ENCODE peak calls at places on chromosomes 4 and X, in seven cellular contexts. One of them, this sample, is unnamed.
A peak's percentile ranks its signal among the peaks of the same experiment; 100 is the strongest.

GRCh38 chrX:77561372-77561771 is 114.2 kb downstream of the FGF16 start:
- DNase-seq in lower leg skin: no peak
- DNase-seq in GM04503: no peak
- DNase-seq in C1 segment of cervical spinal cord: no peak
- DNase-seq in fibroblast of gingiva: no peak
- DNase-seq in NCI-H1105: no peak
- DNase-seq in GM04504: no peak
- DNase-seq in this sample: peak; percentile 1

GRCh38 chr4:609400-610050 is 15.8 kb upstream of the PDE6B start:
- DNase-seq in C1 segment of cervical spinal cord: no peak
- DNase-seq in GM04504: no peak
- DNase-seq in GM04503: no peak
- DNase-seq in lower leg skin: peak; percentile 65
- DNase-seq in fibroblast of gingiva: no peak
- DNase-seq in NCI-H1105: no peak
- DNase-seq in this sample: peak; percentile 80

GRCh38 chrX:27565992-27566391 is 24.2 kb upstream of the DCAF8L2 start:
- DNase-seq in lower leg skin: no peak
- DNase-seq in NCI-H1105: no peak
- DNase-seq in GM04503: no peak
- DNase-seq in C1 segment of cervical spinal cord: no peak
- DNase-seq in GM04504: no peak
- DNase-seq in fibroblast of gingiva: no peak
- DNase-seq in this sample: no peak

GRCh38 chr4:147760176-147760575 is 28.3 kb downstream of the ARHGAP10 start:
- DNase-seq in GM04503: no peak
- DNase-seq in GM04504: no peak
- DNase-seq in C1 segment of cervical spinal cord: no peak
- DNase-seq in lower leg skin: no peak
- DNase-seq in NCI-H1105: no peak
- DNase-seq in fibroblast of gingiva: no peak
- DNase-seq in this sample: peak; percentile 93

GRCh38 chr4:172393220-172393619 is 580.0 kb downstream of the GALNTL6 start:
- DNase-seq in C1 segment of cervical spinal cord: no peak
- DNase-seq in GM04504: no peak
- DNase-seq in fibroblast of gingiva: no peak
- DNase-seq in NCI-H1105: peak; percentile 4
- DNase-seq in lower leg skin: no peak
- DNase-seq in GM04503: no peak
- DNase-seq in this sample: no peak

GRCh38 chr4:69713593-69713992 is 46.8 kb downstream of the SULT1B1 start:
- DNase-seq in C1 segment of cervical spinal cord: no peak
- DNase-seq in NCI-H1105: no peak
- DNase-seq in lower leg skin: no peak
- DNase-seq in GM04504: no peak
- DNase-seq in fibroblast of gingiva: peak; percentile 89
- DNase-seq in GM04503: no peak
- DNase-seq in this sample: no peak

GRCh38 chr4:39324446-39324845 is 41.7 kb downstream of the RFC1 start:
- DNase-seq in fibroblast of gingiva: no peak
- DNase-seq in C1 segment of cervical spinal cord: no peak
- DNase-seq in NCI-H1105: no peak
- DNase-seq in GM04503: no peak
- DNase-seq in GM04504: no peak
- DNase-seq in lower leg skin: no peak
- DNase-seq in this sample: no peak

GRCh38 chr4:20428410-20429160 is 176.9 kb downstream of the SLIT2 start:
- DNase-seq in fibroblast of gingiva: peak; percentile 12
- DNase-seq in GM04504: no peak
- DNase-seq in NCI-H1105: no peak
- DNase-seq in lower leg skin: no peak
- DNase-seq in GM04503: no peak
- DNase-seq in C1 segment of cervical spinal cord: no peak
- DNase-seq in this sample: peak; percentile 25

GRCh38 chrX:68179355-68179754 is 253.9 kb downstream of the OPHN1 start:
- DNase-seq in GM04504: no peak
- DNase-seq in lower leg skin: no peak
- DNase-seq in fibroblast of gingiva: no peak
- DNase-seq in GM04503: no peak
- DNase-seq in NCI-H1105: no peak
- DNase-seq in C1 segment of cervical spinal cord: no peak
- DNase-seq in this sample: no peak